ENCODE peak calls at places on chromosome 7, in seven cellular contexts. One of them, this sample, is unnamed.

GRCh38 chr7:76155938-76156337 is 45.8 kb upstream of the SRRM3 start:
- DNase-seq in stimulated activated CD4-positive, alpha-beta T cell treated with anti-CD3 and anti-CD28 coated beads, Interleukin-1b, Interleukin-23, amount 100 ng/mL, for 1 hour: no peak
- DNase-seq in IMR-90: peak
- DNase-seq in hypothalamus: no peak
- DNase-seq in T-cell: no peak
- DNase-seq in NCI-H460: peak
- DNase-seq in fibroblast of the aortic adventitia: peak
- DNase-seq in this sample: no peak

GRCh38 chr7:132548489-132549078 is 27.7 kb downstream of the PLXNA4 start:
- DNase-seq in NCI-H460: no peak
- DNase-seq in IMR-90: peak
- DNase-seq in stimulated activated CD4-positive, alpha-beta T cell treated with anti-CD3 and anti-CD28 coated beads, Interleukin-1b, Interleukin-23, amount 100 ng/mL, for 1 hour: no peak
- DNase-seq in fibroblast of the aortic adventitia: peak
- DNase-seq in hypothalamus: no peak
- DNase-seq in T-cell: no peak
- DNase-seq in this sample: no peak

GRCh38 chr7:129779602-129780256 is 168.2 kb downstream of the NRF1 start:
- DNase-seq in hypothalamus: no peak
- DNase-seq in T-cell: no peak
- DNase-seq in NCI-H460: peak
- DNase-seq in fibroblast of the aortic adventitia: no peak
- DNase-seq in stimulated activated CD4-positive, alpha-beta T cell treated with anti-CD3 and anti-CD28 coated beads, Interleukin-1b, Interleukin-23, amount 100 ng/mL, for 1 hour: no peak
- DNase-seq in IMR-90: no peak
- DNase-seq in this sample: peak

GRCh38 chr7:127754457-127754856 is 102.5 kb downstream of the SND1 start:
- DNase-seq in NCI-H460: no peak
- DNase-seq in stimulated activated CD4-positive, alpha-beta T cell treated with anti-CD3 and anti-CD28 coated beads, Interleukin-1b, Interleukin-23, amount 100 ng/mL, for 1 hour: no peak
- DNase-seq in hypothalamus: no peak
- DNase-seq in fibroblast of the aortic adventitia: peak
- DNase-seq in T-cell: no peak
- DNase-seq in IMR-90: no peak
- DNase-seq in this sample: no peak

GRCh38 chr7:41378156-41378555 is 324.7 kb downstream of the INHBA start:
- DNase-seq in stimulated activated CD4-positive, alpha-beta T cell treated with anti-CD3 and anti-CD28 coated beads, Interleukin-1b, Interleukin-23, amount 100 ng/mL, for 1 hour: no peak
- DNase-seq in hypothalamus: no peak
- DNase-seq in fibroblast of the aortic adventitia: no peak
- DNase-seq in IMR-90: no peak
- DNase-seq in NCI-H460: no peak
- DNase-seq in T-cell: no peak
- DNase-seq in this sample: no peak

GRCh38 chr7:25255603-25256320 is 27.5 kb upstream of the NPVF start:
- DNase-seq in IMR-90: no peak
- DNase-seq in stimulated activated CD4-positive, alpha-beta T cell treated with anti-CD3 and anti-CD28 coated beads, Interleukin-1b, Interleukin-23, amount 100 ng/mL, for 1 hour: no peak
- DNase-seq in hypothalamus: no peak
- DNase-seq in fibroblast of the aortic adventitia: no peak
- DNase-seq in NCI-H460: no peak
- DNase-seq in T-cell: no peak
- DNase-seq in this sample: no peak

GRCh38 chr7:143287935-143288826 is at the start of gene CASP2:
- DNase-seq in IMR-90: peak
- DNase-seq in stimulated activated CD4-positive, alpha-beta T cell treated with anti-CD3 and anti-CD28 coated beads, Interleukin-1b, Interleukin-23, amount 100 ng/mL, for 1 hour: peak
- DNase-seq in T-cell: peak
- DNase-seq in fibroblast of the aortic adventitia: peak
- DNase-seq in NCI-H460: peak
- DNase-seq in hypothalamus: peak
- DNase-seq in this sample: peak

GRCh38 chr7:22109761-22110160 is 164.1 kb upstream of the CDCA7L start:
- DNase-seq in stimulated activated CD4-positive, alpha-beta T cell treated with anti-CD3 and anti-CD28 coated beads, Interleukin-1b, Interleukin-23, amount 100 ng/mL, for 1 hour: no peak
- DNase-seq in IMR-90: peak
- DNase-seq in NCI-H460: peak
- DNase-seq in hypothalamus: peak
- DNase-seq in T-cell: no peak
- DNase-seq in fibroblast of the aortic adventitia: peak
- DNase-seq in this sample: peak

GRCh38 chr7:23787272-23787671 is 77.3 kb downstream of the STK31 start:
- DNase-seq in fibroblast of the aortic adventitia: no peak
- DNase-seq in hypothalamus: no peak
- DNase-seq in stimulated activated CD4-positive, alpha-beta T cell treated with anti-CD3 and anti-CD28 coated beads, Interleukin-1b, Interleukin-23, amount 100 ng/mL, for 1 hour: no peak
- DNase-seq in IMR-90: no peak
- DNase-seq in NCI-H460: no peak
- DNase-seq in T-cell: no peak
- DNase-seq in this sample: no peak

GRCh38 chr7:111933614-111934013 is 272.6 kb downstream of the DOCK4 start:
- DNase-seq in hypothalamus: no peak
- DNase-seq in IMR-90: no peak
- DNase-seq in fibroblast of the aortic adventitia: peak
- DNase-seq in stimulated activated CD4-positive, alpha-beta T cell treated with anti-CD3 and anti-CD28 coated beads, Interleukin-1b, Interleukin-23, amount 100 ng/mL, for 1 hour: no peak
- DNase-seq in T-cell: no peak
- DNase-seq in NCI-H460: no peak
- DNase-seq in this sample: no peak